ENCODE peak calls at places on chromosomes 2 and 18, in six cellular contexts. U, K, Z, T, Y and W are unnamed samples.

GRCh38 chr2:47558116-47559078 is 155.4 kb downstream of the MSH2 start:
- DNase-seq in U (no peak), K (no peak), Z (no peak), T (no peak), Y (no peak), W (no peak)

GRCh38 chr2:148860037-148860436 is 15.0 kb upstream of the KIF5C start:
- DNase-seq in U (no peak), K (no peak), Z (no peak), T (no peak), Y (no peak), W (no peak)

GRCh38 chr2:53896864-53897263 is 37.1 kb upstream of the GPR75 start:
- DNase-seq in U (peak), K (no peak), Z (no peak), T (no peak), Y (peak), W (no peak)

GRCh38 chr18:62863629-62864028 is 148.3 kb downstream of the PHLPP1 start:
- DNase-seq in U (no peak), K (no peak), Z (no peak), T (peak), Y (no peak), W (peak)

GRCh38 chr2:188079176-188079575 is 212.5 kb upstream of the GULP1 start:
- DNase-seq in U (no peak), K (no peak), Z (no peak), T (no peak), Y (no peak), W (no peak)

GRCh38 chr18:44599409-44599808 is 81.3 kb upstream of the SETBP1 start:
- DNase-seq in U (no peak), K (no peak), Z (no peak), T (no peak), Y (no peak), W (no peak)

GRCh38 chr2:138752231-138752956 is 27.8 kb downstream of the NXPH2 start:
- DNase-seq in U (no peak), K (no peak), Z (no peak), T (no peak), Y (no peak), W (no peak)

GRCh38 chr18:42290318-42291307 is 335.6 kb downstream of the PIK3C3 start:
- DNase-seq in U (no peak), K (no peak), Z (no peak), T (no peak), Y (no peak), W (no peak)

GRCh38 chr2:46780801-46781445 is 134.7 kb downstream of the MCFD2 start:
- DNase-seq in U (no peak), K (no peak), Z (peak), T (no peak), Y (peak), W (peak)

GRCh38 chr2:141610564-141610963 is 520.3 kb downstream of the LRP1B start:
- DNase-seq in U (no peak), K (no peak), Z (no peak), T (peak), Y (no peak), W (no peak)

GRCh38 chr2:228600265-228600664 is 418.8 kb upstream of the SPHKAP start:
- DNase-seq in U (no peak), K (no peak), Z (no peak), T (no peak), Y (no peak), W (no peak)

GRCh38 chr2:171244466-171244969 is 83.8 kb upstream of the TLK1 start:
- DNase-seq in U (peak), K (no peak), Z (no peak), T (no peak), Y (no peak), W (no peak)

GRCh38 chr2:241064008-241064801 is 37.9 kb downstream of the MTERF4 start:
- DNase-seq in U (peak), K (no peak), Z (no peak), T (peak), Y (no peak), W (no peak)

GRCh38 chr18:37628466-37629220 is 63.0 kb upstream of the CELF4 start:
- DNase-seq in U (no peak), K (no peak), Z (no peak), T (no peak), Y (no peak), W (no peak)

GRCh38 chr18:74803769-74804168 is 206.1 kb downstream of the ZNF407 start:
- DNase-seq in U (no peak), K (no peak), Z (no peak), T (no peak), Y (no peak), W (no peak)

GRCh38 chr2:10235909-10236550 is 66.7 kb upstream of the HPCAL1 start:
- DNase-seq in U (no peak), K (no peak), Z (no peak), T (no peak), Y (no peak), W (no peak)

GRCh38 chr2:239268549-239268948 is 132.3 kb downstream of the HDAC4 start:
- DNase-seq in U (no peak), K (no peak), Z (no peak), T (no peak), Y (no peak), W (peak)

GRCh38 chr2:3354986-3355385 is 22.6 kb downstream of the EIPR1 start:
- DNase-seq in U (no peak), K (no peak), Z (no peak), T (no peak), Y (no peak), W (no peak)

GRCh38 chr18:51150430-51150746 is 47.1 kb downstream of the MEX3C start:
- DNase-seq in U (no peak), K (no peak), Z (no peak), T (no peak), Y (no peak), W (no peak)

GRCh38 chr2:55309441-55309840 is 40.4 kb upstream of the MTIF2 start:
- DNase-seq in U (no peak), K (no peak), Z (no peak), T (peak), Y (no peak), W (no peak)

GRCh38 chr2:75870654-75871137 is 160.0 kb upstream of the GCFC2 start:
- DNase-seq in U (no peak), K (no peak), Z (no peak), T (no peak), Y (no peak), W (no peak)

GRCh38 chr2:75560768-75561565 is at the start of gene EVA1A:
- DNase-seq in U (peak), K (no peak), Z (no peak), T (peak), Y (peak), W (no peak)

GRCh38 chr2:121696410-121696930 is 40.2 kb downstream of the NIFK start:
- DNase-seq in U (no peak), K (no peak), Z (no peak), T (no peak), Y (no peak), W (no peak)

GRCh38 chr2:10305254-10305635 is 2.5 kb downstream of the HPCAL1 start:
- DNase-seq in U (no peak), K (no peak), Z (no peak), T (peak), Y (no peak), W (peak)

GRCh38 chr18:32595735-32596134 is 125.1 kb upstream of the GAREM1 start:
- DNase-seq in U (no peak), K (no peak), Z (no peak), T (no peak), Y (no peak), W (no peak)

GRCh38 chr2:210662557-210662956 is 106.2 kb downstream of the CPS1 start:
- DNase-seq in U (no peak), K (no peak), Z (no peak), T (no peak), Y (peak), W (no peak)

GRCh38 chr2:221513251-221513650 is 58.9 kb downstream of the EPHA4 start:
- DNase-seq in U (no peak), K (no peak), Z (no peak), T (no peak), Y (no peak), W (no peak)

GRCh38 chr2:167345559-167345958 is 457.3 kb downstream of the XIRP2 start:
- DNase-seq in U (no peak), K (no peak), Z (no peak), T (no peak), Y (no peak), W (no peak)

GRCh38 chr18:53698907-53699306 is 525.6 kb downstream of the MBD2 start:
- DNase-seq in U (peak), K (no peak), Z (no peak), T (no peak), Y (peak), W (peak)

GRCh38 chr2:239375278-239376061 is 25.4 kb downstream of the HDAC4 start:
- DNase-seq in U (peak), K (no peak), Z (no peak), T (no peak), Y (no peak), W (peak)

GRCh38 chr2:99278793-99279291 is 22.2 kb downstream of the LYG1 start:
- DNase-seq in U (peak), K (no peak), Z (no peak), T (no peak), Y (peak), W (no peak)

GRCh38 chr2:160375037-160375436 is 118.6 kb downstream of the RBMS1 start:
- DNase-seq in U (peak), K (no peak), Z (no peak), T (no peak), Y (no peak), W (no peak)
- TF ChIP-seq MYC in U (no peak), K (no peak), Z (no peak), T (no peak), Y (no peak), W (no peak)

GRCh38 chr2:1910562-1911256 is 166.4 kb upstream of the PXDN start:
- DNase-seq in U (no peak), K (no peak), Z (no peak), T (no peak), Y (no peak), W (no peak)
- TF ChIP-seq CTCF in U (no peak), K (no peak), Z (no peak), T (no peak), Y (peak), W (peak)

GRCh38 chr2:15609341-15610042 is 17.8 kb downstream of the DDX1 start:
- DNase-seq in U (no peak), K (no peak), Z (no peak), T (no peak), Y (no peak), W (no peak)
- TF ChIP-seq MYC in U (no peak), K (no peak), Z (no peak), T (no peak), Y (no peak), W (no peak)

DNA sequence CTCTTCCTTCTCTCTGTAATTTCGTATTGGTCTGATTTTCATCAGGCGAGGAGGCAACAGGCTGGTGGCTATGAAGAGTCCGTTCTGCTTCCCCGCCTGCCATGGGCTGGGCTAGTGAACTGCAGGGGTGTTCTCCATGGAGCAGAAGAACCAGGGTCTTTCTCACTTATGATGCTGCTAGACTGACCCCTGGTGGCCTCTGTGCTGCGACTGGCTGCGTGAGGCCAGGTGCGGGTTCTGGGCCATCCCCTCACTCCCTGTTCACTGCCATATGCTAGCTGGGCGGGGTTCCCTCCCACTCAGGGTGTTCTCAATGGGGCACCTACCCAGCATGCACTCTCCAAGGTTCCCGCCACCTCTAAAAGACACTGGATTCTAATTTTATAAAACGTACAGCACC is 35.0 kb downstream of the ZAP70 start:
- DNase-seq in U (peak), K (no peak), Z (peak), T (no peak), Y (peak), W (peak)
- TF ChIP-seq CTCF in U (peak), K (peak), Z (peak), T (no peak), Y (peak), W (peak)

DNA sequence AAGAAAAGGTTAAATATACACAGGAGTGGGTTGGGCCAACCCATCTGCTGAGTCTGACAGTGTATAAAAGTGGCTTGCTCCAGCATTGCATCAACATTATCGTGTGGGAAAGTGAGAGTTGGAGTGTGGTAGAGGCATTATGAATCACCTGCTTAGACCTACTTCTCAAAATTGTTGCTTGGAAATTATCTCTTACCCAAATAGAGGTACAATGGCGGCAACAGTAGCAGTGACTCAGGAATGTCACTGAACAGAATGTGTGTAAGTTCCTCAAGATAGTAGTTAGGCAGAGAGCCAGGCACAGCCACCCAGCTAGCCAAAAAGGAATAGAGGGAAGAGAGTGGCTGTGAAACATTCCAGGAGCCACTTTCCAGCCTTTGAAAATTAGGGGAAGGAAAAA is 616.0 kb downstream of the NUP35 start:
- DNase-seq in U (no peak), K (no peak), Z (no peak), T (no peak), Y (no peak), W (no peak)
- TF ChIP-seq MYC in U (no peak), K (no peak), Z (no peak), T (no peak), Y (no peak), W (no peak)

GRCh38 chr2:127201452-127201851 is 18.6 kb downstream of the CYP27C1 start:
- DNase-seq in U (no peak), K (no peak), Z (no peak), T (no peak), Y (no peak), W (no peak)
- TF ChIP-seq CTCF in U (no peak), K (peak), Z (no peak), T (no peak), Y (peak), W (no peak)

GRCh38 chr18:25250610-25250859 is 101.4 kb downstream of the ZNF521 start:
- DNase-seq in U (no peak), K (no peak), Z (no peak), T (no peak), Y (no peak), W (no peak)

GRCh38 chr18:25245299-25245698 is 106.7 kb downstream of the ZNF521 start:
- DNase-seq in U (no peak), K (no peak), Z (no peak), T (no peak), Y (no peak), W (no peak)

GRCh38 chr18:25248755-25249154 is 103.2 kb downstream of the ZNF521 start:
- DNase-seq in U (no peak), K (no peak), Z (no peak), T (no peak), Y (no peak), W (no peak)

GRCh38 chr18:25251127-25251526 is 100.8 kb downstream of the ZNF521 start:
- DNase-seq in U (no peak), K (no peak), Z (no peak), T (no peak), Y (no peak), W (no peak)

DNA sequence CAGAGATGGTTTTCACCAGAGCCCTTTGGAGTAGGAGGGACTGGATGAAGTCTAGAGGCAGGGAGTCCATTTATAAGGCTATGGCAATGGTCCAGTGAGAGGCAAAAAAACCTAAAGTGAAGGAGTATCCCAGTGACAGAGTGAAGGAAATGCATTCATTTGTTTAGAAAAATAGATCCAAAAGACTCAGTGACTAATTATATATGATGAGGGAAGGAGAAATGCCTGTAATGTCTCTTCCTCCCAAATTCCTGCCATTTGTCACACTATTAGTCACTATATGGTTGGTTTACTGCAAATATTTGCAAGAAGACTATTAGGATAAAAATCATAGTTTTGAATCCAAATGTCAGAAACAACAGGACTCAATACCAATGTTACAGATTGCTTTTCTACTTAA is 104.2 kb downstream of the ZNF521 start:
- DNase-seq in U (no peak), K (no peak), Z (no peak), T (peak), Y (no peak), W (no peak)
- TF ChIP-seq MYC in U (no peak), K (no peak), Z (no peak), T (no peak), Y (no peak), W (no peak)

DNA sequence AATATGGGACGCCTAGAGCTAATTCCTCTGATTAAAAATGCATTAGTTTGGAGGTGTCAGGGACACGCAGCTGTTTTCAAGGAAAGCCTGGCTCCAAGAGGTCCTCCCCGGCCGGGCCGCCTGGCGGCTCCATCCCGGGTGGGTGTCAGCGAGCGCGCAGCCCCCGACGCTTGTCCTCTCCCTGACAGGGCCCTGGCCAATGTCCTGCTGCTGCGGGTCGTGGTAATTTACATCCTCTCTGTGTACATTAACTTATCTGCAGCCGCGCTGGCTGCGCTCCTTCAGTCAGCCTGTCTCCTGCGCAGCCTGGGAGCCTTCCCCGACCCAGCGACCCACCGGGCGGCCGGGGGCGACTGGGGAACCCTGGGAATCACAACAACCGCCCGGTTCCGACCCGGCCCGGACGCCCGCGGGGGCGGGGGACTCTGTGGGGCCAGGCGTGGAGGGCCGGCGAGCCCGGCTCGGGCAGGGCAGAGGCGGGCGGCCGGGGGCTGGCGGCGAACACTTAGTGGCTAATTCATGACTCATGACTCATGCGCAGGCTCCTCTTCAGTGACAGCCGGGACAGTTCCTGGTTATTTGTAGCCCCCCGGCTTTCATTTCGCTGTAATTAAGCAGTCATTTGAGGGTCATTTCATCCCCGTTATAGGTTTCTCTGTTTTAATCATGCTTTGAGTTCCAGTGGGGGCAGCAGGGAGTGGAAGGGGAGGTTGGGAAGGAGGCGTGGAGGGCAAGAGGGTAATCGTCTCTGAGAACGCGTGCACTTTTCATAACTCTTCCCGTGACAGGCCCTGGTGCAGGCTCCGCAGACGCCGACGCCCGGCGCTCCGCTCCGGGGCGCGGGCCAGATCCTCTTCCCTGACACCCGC is 141.9 kb upstream of the CTAGE1 start:
- DNase-seq in U (peak), K (no peak), Z (peak), T (peak), Y (peak), W (peak)
- TF ChIP-seq CTCF in U (no peak), K (no peak), Z (peak), T (peak), Y (no peak), W (no peak)

DNA sequence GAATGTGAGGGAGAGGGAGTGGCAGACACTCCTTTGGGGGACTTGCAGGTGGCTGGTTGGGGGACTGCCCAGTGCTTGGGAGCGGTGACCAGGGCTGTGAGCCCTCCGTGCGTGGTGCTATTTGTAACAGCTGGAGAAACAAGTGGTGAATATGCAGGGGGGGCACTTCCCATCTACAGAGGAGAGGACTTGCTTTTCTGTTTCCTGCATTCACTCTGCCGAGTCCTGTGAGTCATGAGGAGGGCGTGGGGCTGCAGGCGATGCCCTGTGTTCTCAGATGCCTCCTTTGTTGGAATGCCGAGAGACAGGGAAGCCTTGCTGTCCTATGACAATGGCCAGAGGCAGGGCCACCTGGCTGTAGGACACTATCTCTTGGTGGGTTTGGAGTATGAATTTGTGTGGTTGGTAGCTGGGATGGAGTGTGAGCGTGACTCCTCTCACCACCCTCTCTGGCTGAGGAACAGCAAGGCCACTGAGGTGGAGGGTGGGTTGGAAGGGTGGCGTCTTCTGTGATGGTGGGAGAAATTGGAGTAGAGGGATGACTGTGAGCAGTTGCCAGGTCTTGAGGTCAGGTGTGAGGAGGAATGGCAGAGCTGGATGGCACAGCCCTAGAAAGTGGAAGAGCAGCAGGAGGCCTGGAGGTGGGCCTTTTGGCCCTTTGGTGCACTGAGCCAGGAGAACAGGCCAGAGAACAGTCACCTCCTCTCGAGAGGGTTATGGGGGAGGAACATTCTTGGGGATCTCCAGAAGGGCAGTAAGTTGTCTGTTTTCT is 24.3 kb downstream of the FHOD3 start:
- DNase-seq in U (peak), K (no peak), Z (no peak), T (no peak), Y (no peak), W (no peak)
- TF ChIP-seq MYC in U (no peak), K (no peak), Z (no peak), T (no peak), Y (no peak), W (no peak)